ENCODE peak calls at places on chromosome 22, in eight cellular contexts. Y is choroid plexus epithelial cell, C is transverse colon, G is BE2C, Z is stomach, U is tibial nerve, S is sigmoid colon, H is aorta. D is an unnamed sample.

GRCh38 chr22:24683671-24684070 is 80.7 kb downstream of the GGT1 start:
- DNase-seq in Y (peak; percentile 94), S (no peak), U (no peak), H (no peak), G (no peak), C (no peak), Z (no peak), D (no peak)

GRCh38 chr22:35034963-35035362 is 31.0 kb upstream of the ISX start:
- DNase-seq in H (no peak), C (no peak), S (no peak), Y (no peak), G (no peak), U (no peak), Z (no peak), D (no peak)

GRCh38 chr22:42174062-42174461 is 43.5 kb upstream of the CYP2D6 start:
- DNase-seq in S (no peak), Z (no peak), U (no peak), C (no peak), Y (peak; percentile 45), H (no peak), G (no peak), D (no peak)

GRCh38 chr22:43399980-43400358 is 11.8 kb upstream of the MPPED1 start:
- DNase-seq in G (no peak), C (no peak), S (no peak), H (peak; percentile 29), U (no peak), Y (no peak), Z (no peak), D (no peak)

GRCh38 chr22:22821340-22821739 is 66.3 kb upstream of the IGLL5 start:
- DNase-seq in C (no peak), S (no peak), U (no peak), Y (no peak), Z (no peak), G (no peak), H (no peak), D (no peak)

GRCh38 chr22:48949375-48950149 is 878.1 kb downstream of the BRD1 start:
- DNase-seq in Z (peak; percentile 19), S (peak; percentile 19), Y (no peak), H (no peak), G (no peak), C (peak; percentile 1), U (no peak), D (peak; percentile 26)

GRCh38 chr22:50074056-50074455 is 11.2 kb downstream of the MLC1 start:
- DNase-seq in C (no peak), Y (no peak), H (no peak), Z (no peak), G (no peak), S (no peak), U (no peak), D (peak; percentile 29)

GRCh38 chr22:31488988-31489617 is 539 bp downstream of the EIF4ENIF1 start:
- DNase-seq in H (peak; percentile 63), S (no peak), C (peak; percentile 39), U (no peak), G (peak; percentile 61), Z (peak; percentile 36), Y (peak; percentile 28), D (peak; percentile 74)

GRCh38 chr22:48459859-48460823 is 1367.5 kb downstream of the BRD1 start:
- DNase-seq in S (no peak), G (no peak), Y (no peak), H (no peak), C (no peak), U (no peak), Z (no peak), D (peak; percentile 52)

GRCh38 chr22:46578251-46578823 is 40.9 kb upstream of the CELSR1 start:
- DNase-seq in U (no peak), Z (no peak), G (no peak), Y (no peak), C (no peak), H (peak; percentile 47), S (peak; percentile 64), D (peak; percentile 71)

GRCh38 chr22:31080848-31081649 is at the start of gene SMTN:
- DNase-seq in Y (peak; percentile 87), H (peak; percentile 94), U (peak; percentile 89), S (peak; percentile 97), G (peak; percentile 95), Z (peak; percentile 96), C (peak; percentile 97), D (peak; percentile 95)

GRCh38 chr22:49197500-49197899 is 630.2 kb downstream of the BRD1 start:
- DNase-seq in S (peak; percentile 61), Y (no peak), U (no peak), H (no peak), G (no peak), C (no peak), Z (no peak), D (peak; percentile 43)

GRCh38 chr22:32810241-32811133 is 9.0 kb downstream of the TIMP3 start:
- DNase-seq in Y (peak; percentile 68), G (no peak), C (no peak), H (no peak), S (peak; percentile 66), Z (no peak), U (no peak), D (no peak)

GRCh38 chr22:42544686-42545085 is 9.1 kb upstream of the SERHL2 start:
- DNase-seq in G (no peak), Z (no peak), C (no peak), U (no peak), Y (peak; percentile 61), H (no peak), S (no peak), D (no peak)

GRCh38 chr22:47384977-47385376 is 622.5 kb downstream of the TBC1D22A start:
- DNase-seq in G (no peak), Z (no peak), U (no peak), Y (no peak), S (peak; percentile 22), H (peak; percentile 28), C (no peak), D (peak; percentile 45)

GRCh38 chr22:26892401-26893033 is 235.1 kb downstream of the MIAT start:
- DNase-seq in U (no peak), C (peak; percentile 15), G (peak; percentile 30), H (peak; percentile 63), Z (peak; percentile 49), Y (no peak), S (peak; percentile 72), D (peak; percentile 76)

GRCh38 chr22:24236656-24237055 is 8.2 kb downstream of the GGT5 start:
- DNase-seq in Z (no peak), Y (no peak), U (no peak), G (no peak), H (no peak), S (no peak), C (no peak), D (no peak)

GRCh38 chr22:23061471-23062280 is 8.6 kb upstream of the GNAZ start:
- DNase-seq in C (no peak), Z (peak; percentile 20), S (no peak), U (no peak), G (peak; percentile 7), H (no peak), Y (no peak), D (peak; percentile 46)

GRCh38 chr22:32852346-32853251 is 51.1 kb downstream of the TIMP3 start:
- DNase-seq in Z (no peak), G (peak; percentile 73), U (peak; percentile 72), H (no peak), S (peak; percentile 86), Y (peak; percentile 72), C (no peak), D (no peak)

GRCh38 chr22:41197046-41197807 is 7.9 kb upstream of the L3MBTL2 start:
- DNase-seq in C (peak; percentile 88), G (peak; percentile 93), U (peak; percentile 70), Y (peak; percentile 30), Z (peak; percentile 83), H (peak; percentile 89), S (peak; percentile 88), D (peak; percentile 93)

GRCh38 chr22:47294222-47294532 is 531.7 kb downstream of the TBC1D22A start:
- DNase-seq in C (no peak), Y (peak; percentile 73), H (no peak), Z (peak; percentile 25), S (peak; percentile 47), U (no peak), G (no peak), D (no peak)

GRCh38 chr22:22014285-22014659 is 31.7 kb upstream of the TOP3B start:
- DNase-seq in H (no peak), Y (no peak), C (no peak), Z (no peak), S (no peak), G (no peak), U (no peak), D (no peak)

GRCh38 chr22:37561209-37562048 is 1.1 kb downstream of the CDC42EP1 start:
- DNase-seq in Z (peak; percentile 95), H (peak; percentile 95), S (peak; percentile 97), Y (peak; percentile 90), C (peak; percentile 95), U (peak; percentile 99), G (peak; percentile 84), D (peak; percentile 96)
- H3K4me3 ChIP-seq in Z (peak overlapping the region; percentile 97), H (peak overlapping the region; percentile 97), S (peak overlapping the region; percentile 69), Y (peak overlapping the region; percentile 85), C (peak overlapping the region; percentile 64), U (peak overlapping the region; percentile 97), G (peak overlapping the region; percentile 33), D (peak overlapping the region; percentile 66)

GRCh38 chr22:20207277-20208025 is 56.6 kb upstream of the CCDC188 start:
- DNase-seq in S (no peak), H (no peak), U (no peak), Z (no peak), C (no peak), Y (no peak), G (no peak), D (no peak)
- H3K4me3 ChIP-seq in S (no peak overlapping the region), H (no peak overlapping the region), U (peak overlapping the region; percentile 59), Z (peak overlapping the region; percentile 62), C (peak overlapping the region; percentile 72), Y (peak overlapping the region; percentile 73), G (no peak overlapping the region), D (peak overlapping the region; percentile 74)

DNA sequence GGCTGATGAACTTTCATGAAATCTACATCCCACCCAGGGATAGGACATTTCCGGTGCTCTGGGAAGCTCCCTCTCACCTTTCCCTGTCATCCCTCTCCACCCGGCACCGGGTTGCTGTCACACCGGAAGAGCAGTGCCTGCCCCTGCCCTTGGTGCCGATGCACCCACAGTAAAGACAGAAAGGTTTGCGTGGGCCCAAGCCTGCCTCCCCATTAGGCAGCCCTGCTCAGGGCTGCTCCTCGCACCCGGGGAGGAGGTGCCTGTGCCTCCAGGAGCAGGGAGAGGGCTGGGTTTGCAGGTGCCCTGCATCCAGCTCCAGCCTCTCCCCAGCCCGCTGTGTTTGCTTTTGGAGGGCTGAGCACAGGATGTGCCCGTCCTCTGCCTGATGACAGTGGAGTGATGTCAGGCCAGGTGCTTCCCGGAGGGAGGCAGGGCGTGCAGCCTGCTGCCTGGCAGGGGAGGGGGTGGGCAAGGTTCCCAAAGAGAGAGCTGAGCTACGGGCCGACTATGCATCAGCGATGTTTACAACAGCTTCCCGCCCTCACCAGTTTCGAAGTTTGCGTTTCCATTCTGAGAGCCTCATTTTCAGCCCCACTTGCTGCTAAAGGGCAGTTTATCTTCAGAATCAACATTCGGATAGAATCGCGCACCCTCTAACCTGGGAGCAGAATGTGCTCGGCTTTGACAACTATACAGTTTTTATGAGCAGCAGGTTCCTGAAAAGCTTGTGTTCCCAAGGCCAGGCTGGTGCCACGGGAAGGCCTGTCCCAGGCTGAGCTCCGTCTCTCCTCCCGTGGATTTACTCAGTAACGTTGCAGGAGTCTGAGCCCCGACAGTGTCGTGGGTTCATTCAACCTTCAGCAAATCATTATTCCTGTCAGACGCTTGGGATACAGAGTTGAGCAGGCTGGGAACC is 83.2 kb upstream of the CLDN5 start:
- DNase-seq in U (no peak), G (no peak), Z (peak; percentile 40), H (no peak), Y (peak; percentile 32), S (no peak), C (peak; percentile 25), D (peak; percentile 77)
- H3K4me3 ChIP-seq in U (no peak overlapping the region), G (no peak overlapping the region), Z (no peak overlapping the region), H (no peak overlapping the region), Y (no peak overlapping the region), S (no peak overlapping the region), C (no peak overlapping the region), D (no peak overlapping the region)

GRCh38 chr22:38239101-38239761 is 33.6 kb downstream of the TMEM184B start:
- DNase-seq in Y (peak; percentile 63), U (no peak), S (no peak), C (no peak), Z (no peak), G (no peak), H (peak; percentile 76), D (peak; percentile 74)
- H3K4me3 ChIP-seq in Y (no peak overlapping the region), U (no peak overlapping the region), S (no peak overlapping the region), C (no peak overlapping the region), Z (no peak overlapping the region), G (no peak overlapping the region), H (no peak overlapping the region), D (no peak overlapping the region)

D was measured in upper lobe of right lung.